ENCODE peak calls at places on chromosomes 5 and 9, in four cellular contexts. E is A549, S is mammary epithelial cell, U is IMR-90. R is an unnamed sample.

GRCh38 chr5:159511570-159511969 is 181.3 kb upstream of the IL12B start:
- DNase-seq in E (peak; percentile 82), U (peak; percentile 49), S (peak; percentile 20), R (no peak)

GRCh38 chr5:149046196-149046829 is 16.5 kb downstream of the SH3TC2 start:
- DNase-seq in U (peak; percentile 61), E (no peak), S (no peak), R (no peak)

GRCh38 chr5:77957-78804 is 13.8 kb upstream of the PLEKHG4B start:
- DNase-seq in E (peak; percentile 73), U (peak; percentile 24), S (no peak), R (peak; percentile 49)

GRCh38 chr5:113375492-113376060 is 59.2 kb downstream of the TSSK1B start:
- DNase-seq in E (no peak), S (no peak), U (no peak), R (no peak)

GRCh38 chr9:117092582-117092981 is 322.3 kb downstream of the ASTN2 start:
- DNase-seq in U (peak; percentile 35), S (no peak), E (peak; percentile 52), R (peak; percentile 20)

GRCh38 chr5:157464518-157465171 is 4.6 kb downstream of the NIPAL4 start:
- DNase-seq in S (peak; percentile 96), E (peak; percentile 80), U (peak; percentile 90), R (peak; percentile 98)

GRCh38 chr5:136038635-136039034 is 9.8 kb downstream of the TGFBI start:
- DNase-seq in E (no peak), S (no peak), U (peak; percentile 75), R (no peak)

GRCh38 chr5:149675467-149676201 is 54.5 kb upstream of the PPARGC1B start:
- DNase-seq in U (no peak), E (no peak), S (no peak), R (no peak)

GRCh38 chr9:113223963-113224362 is 2.6 kb downstream of the SLC31A1 start:
- DNase-seq in E (no peak), U (peak; percentile 96), S (peak; percentile 17), R (no peak)

GRCh38 chr5:177304392-177305119 is 957 bp downstream of the PRELID1 start:
- DNase-seq in E (no peak), U (peak; percentile 12), S (peak; percentile 50), R (no peak)

GRCh38 chr5:137649228-137649890 is 86.5 kb downstream of the KLHL3 start:
- DNase-seq in S (no peak), U (peak; percentile 60), E (no peak), R (no peak)

GRCh38 chr9:31700252-31701045 is 684.0 kb upstream of the ACO1 start:
- DNase-seq in U (no peak), S (peak; percentile 95), E (no peak), R (peak; percentile 71)
- H3K27ac ChIP-seq in U (no peak overlapping the region), S (peak overlapping the region; percentile 40), E (no peak overlapping the region), R (no peak overlapping the region)

DNA sequence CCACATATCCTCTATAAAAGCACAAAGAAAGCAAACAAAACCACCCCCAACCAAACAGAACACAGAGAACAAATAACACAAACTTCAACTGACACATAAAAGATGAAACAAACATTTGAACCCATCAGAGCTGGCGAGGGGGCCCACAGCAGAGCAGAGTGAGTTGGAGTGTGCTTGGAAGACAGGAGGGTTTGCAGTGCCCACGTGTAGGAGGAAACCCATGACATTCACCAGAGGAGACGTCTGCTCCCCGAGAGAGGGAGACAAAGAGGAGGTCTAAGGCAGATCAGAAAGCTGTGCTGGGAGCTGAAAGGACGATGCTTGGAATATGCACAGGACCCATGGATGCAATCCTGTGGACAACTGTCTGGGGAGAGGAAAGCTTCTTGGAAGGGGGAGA is 27.0 kb downstream of the MRPL36 start:
- DNase-seq in E (peak; percentile 44), S (peak; percentile 36), U (peak; percentile 66), R (peak; percentile 31)
- TF ChIP-seq CTCF in E (no peak), S (peak; percentile 34), U (peak; percentile 58), R (no peak)

DNA sequence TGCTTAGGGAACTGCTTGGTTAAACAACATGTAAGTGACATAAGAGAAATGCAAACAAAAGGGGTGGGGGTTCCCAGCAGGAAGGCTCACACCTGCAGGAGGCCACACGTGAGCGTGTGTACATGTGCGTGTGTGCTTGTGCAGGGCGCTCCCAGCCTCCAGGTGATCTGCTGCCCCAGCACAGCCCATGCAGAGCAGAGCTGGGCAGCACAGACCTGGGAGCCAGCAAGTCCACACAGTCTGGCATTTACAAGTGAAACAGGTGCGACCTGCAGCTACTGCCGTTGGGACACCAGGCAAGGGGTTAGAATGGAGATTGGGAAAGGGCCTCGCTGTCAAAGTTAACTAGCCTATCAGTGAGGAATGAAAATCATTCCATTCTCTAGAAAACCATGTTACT is 41.8 kb downstream of the GRAMD2B start:
- DNase-seq in U (no peak), S (no peak), E (no peak), R (no peak)
- H3K27ac ChIP-seq in U (no peak overlapping the region), S (no peak overlapping the region), E (no peak overlapping the region), R (no peak overlapping the region)

GRCh38 chr5:178355662-178356061 is 123.1 kb upstream of the PHYKPL start:
- DNase-seq in U (no peak), E (no peak), S (no peak), R (no peak)
- TF ChIP-seq CTCF in U (no peak), E (no peak), S (no peak), R (no peak)

GRCh38 chr9:136546697-136547481 is 1.0 kb upstream of the NOTCH1 start:
- DNase-seq in E (peak; percentile 57), S (peak; percentile 56), U (peak; percentile 35), R (peak; percentile 72)
- H3K27ac ChIP-seq in E (peak overlapping the region; percentile 95), S (peak overlapping the region; percentile 91), U (peak overlapping the region; percentile 76), R (peak overlapping the region; percentile 100)

DNA sequence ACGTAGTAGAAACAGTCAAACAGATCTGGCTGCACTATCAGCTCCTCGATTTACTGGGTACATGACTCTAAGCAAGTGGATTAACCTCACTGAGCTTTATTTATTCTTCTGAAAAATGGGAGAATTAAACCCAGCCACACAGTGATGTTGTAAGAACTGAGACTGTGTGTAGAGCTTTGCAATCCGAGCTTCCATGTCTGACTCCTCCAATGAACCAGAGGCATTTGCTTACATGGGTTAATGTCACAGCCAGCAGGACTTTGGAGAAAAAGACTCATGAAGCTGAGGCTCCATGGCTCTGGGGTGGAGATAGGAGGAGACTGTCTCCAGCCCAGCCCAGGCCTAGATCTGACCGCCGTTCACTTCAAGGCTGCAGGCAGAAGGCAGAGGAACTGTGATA is 201.3 kb downstream of the CDK5RAP2 start:
- DNase-seq in S (no peak), U (peak; percentile 67), E (no peak), R (no peak)
- TF ChIP-seq CTCF in S (no peak), U (no peak), E (no peak), R (no peak)

DNA sequence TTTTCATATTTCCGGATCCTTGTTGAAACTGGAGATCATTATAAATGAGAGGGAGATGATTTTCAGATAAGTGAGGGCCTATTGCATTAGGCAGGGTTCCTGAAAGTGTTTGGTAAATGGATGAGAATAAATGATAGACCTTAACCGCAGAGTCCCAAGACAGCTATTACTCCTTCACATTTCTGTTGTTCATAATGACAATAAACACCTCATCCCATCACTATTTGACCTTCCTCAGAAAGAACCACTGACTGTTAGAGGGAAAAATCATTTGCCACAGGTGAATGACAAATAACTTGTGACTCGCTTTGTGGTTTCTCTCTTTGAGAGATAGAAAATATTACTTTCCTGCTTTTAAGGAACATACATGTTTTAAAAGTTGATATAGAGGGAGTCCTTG is 47.3 kb upstream of the TRMT10B start:
- DNase-seq in S (peak; percentile 69), U (no peak), E (no peak), R (no peak)
- H3K27ac ChIP-seq in S (no peak overlapping the region), U (no peak overlapping the region), E (no peak overlapping the region), R (no peak overlapping the region)

GRCh38 chr5:108924457-108924961 is 176.8 kb downstream of the FER start:
- DNase-seq in S (no peak), U (no peak), E (peak; percentile 10), R (no peak)
- TF ChIP-seq CTCF in S (no peak), U (no peak), E (no peak), R (no peak)

GRCh38 chr5:10671041-10672008 is 89.7 kb downstream of the DAP start:
- DNase-seq in U (no peak), E (no peak), S (no peak), R (no peak)
- H3K27ac ChIP-seq in U (no peak overlapping the region), E (no peak overlapping the region), S (no peak overlapping the region), R (no peak overlapping the region)

R was measured in RWPE1.